ENCODE peak calls at places on chromosomes 12 and 14, in four cellular contexts. One of them, this sample, is unnamed.
A peak's percentile ranks its signal among the peaks of the same experiment; 100 is the strongest.

GRCh38 chr12:104805186-104805585 is 152.9 kb downstream of the SLC41A2 start:
- DNase-seq in uterus: no peak
- DNase-seq in caudate nucleus: no peak
- DNase-seq in WERI-Rb-1: no peak
- DNase-seq in this sample: no peak

GRCh38 chr14:22572562-22573058 is 16.4 kb downstream of the DAD1 start:
- DNase-seq in uterus: no peak
- DNase-seq in caudate nucleus: no peak
- DNase-seq in WERI-Rb-1: no peak
- DNase-seq in this sample: no peak

GRCh38 chr14:54420478-54421116 is 20.6 kb downstream of the CNIH1 start:
- DNase-seq in uterus: no peak
- DNase-seq in caudate nucleus: no peak
- DNase-seq in WERI-Rb-1: peak; percentile 55
- DNase-seq in this sample: no peak

GRCh38 chr12:48350249-48351021 is at the start of gene ZNF641:
- DNase-seq in uterus: peak; percentile 75
- DNase-seq in caudate nucleus: peak; percentile 75
- DNase-seq in WERI-Rb-1: peak; percentile 82
- DNase-seq in this sample: peak; percentile 82

GRCh38 chr12:91882910-91883309 is 262.7 kb downstream of the BTG1 start:
- DNase-seq in uterus: no peak
- DNase-seq in caudate nucleus: no peak
- DNase-seq in WERI-Rb-1: no peak
- DNase-seq in this sample: no peak

GRCh38 chr14:99735189-99736135 is 51.4 kb downstream of the CYP46A1 start:
- DNase-seq in uterus: no peak
- DNase-seq in caudate nucleus: no peak
- DNase-seq in WERI-Rb-1: peak; percentile 4
- DNase-seq in this sample: peak; percentile 15

GRCh38 chr12:99370742-99371141 is 276.8 kb upstream of the GARIN6 start:
- DNase-seq in uterus: no peak
- DNase-seq in caudate nucleus: no peak
- DNase-seq in WERI-Rb-1: no peak
- DNase-seq in this sample: no peak

GRCh38 chr14:99612065-99612736 is 8.2 kb upstream of the CCDC85C start:
- DNase-seq in uterus: no peak
- DNase-seq in caudate nucleus: no peak
- DNase-seq in WERI-Rb-1: peak; percentile 50
- DNase-seq in this sample: no peak

GRCh38 chr14:53621986-53622385 is 334.6 kb downstream of the BMP4 start:
- DNase-seq in uterus: no peak
- DNase-seq in caudate nucleus: no peak
- DNase-seq in WERI-Rb-1: no peak
- DNase-seq in this sample: no peak

DNA sequence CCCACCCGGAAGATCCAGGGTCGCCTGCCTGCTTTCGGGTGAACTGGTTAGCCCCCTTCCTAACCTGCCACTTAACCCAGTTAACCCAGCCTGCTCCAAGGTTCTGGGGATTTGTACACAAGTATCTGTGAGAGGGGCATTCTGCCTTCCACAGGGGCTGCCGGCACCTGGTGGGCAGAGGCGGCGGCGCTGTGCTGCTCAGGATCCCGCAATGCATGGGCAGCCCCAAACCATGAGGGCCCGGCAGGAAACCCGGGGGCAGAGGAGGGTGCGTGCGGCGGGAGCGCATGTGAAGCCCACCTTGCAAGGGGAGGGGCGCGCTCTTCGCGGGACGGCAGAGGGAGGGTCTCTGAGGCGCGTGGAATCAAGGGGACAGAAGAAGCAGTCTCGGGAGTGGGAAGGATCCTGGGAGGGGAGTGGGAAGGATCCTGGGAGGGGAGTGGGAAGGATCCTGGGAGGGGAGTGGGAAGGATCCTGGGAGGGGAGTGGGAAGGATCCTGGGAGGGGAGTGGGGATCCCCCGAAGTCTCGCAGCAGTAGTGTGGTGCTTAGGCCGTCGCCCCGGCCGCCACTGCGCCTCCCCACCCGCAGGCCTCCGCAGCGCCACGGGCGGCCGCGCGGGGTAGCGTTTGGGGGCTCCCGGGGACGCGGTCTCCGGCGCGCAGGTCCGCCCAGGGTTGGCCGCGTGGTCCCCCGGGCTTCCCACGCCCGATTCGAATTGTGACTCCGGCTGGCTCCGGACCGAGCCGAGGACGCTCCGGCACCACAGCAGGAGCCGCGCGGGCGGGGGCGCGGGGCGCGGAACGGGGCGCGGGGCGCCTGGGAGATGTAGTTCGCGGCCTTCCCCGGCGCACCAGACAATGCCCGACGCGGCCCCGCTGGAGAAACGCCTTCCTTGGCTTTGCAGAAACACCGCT is 4.9 kb upstream of the MTA1 start:
- DNase-seq in uterus: peak; percentile 81
- DNase-seq in caudate nucleus: peak; percentile 56
- DNase-seq in WERI-Rb-1: peak; percentile 76
- DNase-seq in this sample: peak; percentile 77
- H3K27ac ChIP-seq in uterus: peak overlapping the region; percentile 70
- H3K27ac ChIP-seq in caudate nucleus: peak overlapping the region; percentile 16
- H3K27ac ChIP-seq in WERI-Rb-1: peak overlapping the region; percentile 48
- H3K27ac ChIP-seq in this sample: peak overlapping the region; percentile 78

GRCh38 chr14:50798048-50798421 is 32.9 kb downstream of the NIN start:
- DNase-seq in uterus: no peak
- DNase-seq in caudate nucleus: no peak
- DNase-seq in WERI-Rb-1: no peak
- DNase-seq in this sample: no peak

GRCh38 chr14:50805396-50805795 is 25.6 kb downstream of the NIN start:
- DNase-seq in uterus: no peak
- DNase-seq in caudate nucleus: no peak
- DNase-seq in WERI-Rb-1: no peak
- DNase-seq in this sample: no peak

GRCh38 chr14:50800032-50800431 is 30.9 kb downstream of the NIN start:
- DNase-seq in uterus: no peak
- DNase-seq in caudate nucleus: no peak
- DNase-seq in WERI-Rb-1: no peak
- DNase-seq in this sample: no peak

GRCh38 chr14:50804181-50804721 is 26.7 kb downstream of the NIN start:
- DNase-seq in uterus: peak; percentile 37
- DNase-seq in caudate nucleus: no peak
- DNase-seq in WERI-Rb-1: no peak
- DNase-seq in this sample: no peak

GRCh38 chr14:50801706-50802105 is 29.3 kb downstream of the NIN start:
- DNase-seq in uterus: no peak
- DNase-seq in caudate nucleus: no peak
- DNase-seq in WERI-Rb-1: no peak
- DNase-seq in this sample: no peak
- H3K27ac ChIP-seq in uterus: no peak overlapping the region
- H3K27ac ChIP-seq in caudate nucleus: no peak overlapping the region
- H3K27ac ChIP-seq in WERI-Rb-1: no peak overlapping the region
- H3K27ac ChIP-seq in this sample: no peak overlapping the region

GRCh38 chr14:68563256-68564131 is 229.4 kb downstream of the ZFP36L1 start:
- DNase-seq in uterus: peak; percentile 76
- DNase-seq in caudate nucleus: no peak
- DNase-seq in WERI-Rb-1: no peak
- DNase-seq in this sample: no peak
- H3K27ac ChIP-seq in uterus: peak overlapping the region; percentile 88
- H3K27ac ChIP-seq in caudate nucleus: peak overlapping the region; percentile 69
- H3K27ac ChIP-seq in WERI-Rb-1: no peak overlapping the region
- H3K27ac ChIP-seq in this sample: peak overlapping the region; percentile 70

GRCh38 chr12:6084969-6085450 is 39.5 kb downstream of the VWF start:
- DNase-seq in uterus: no peak
- DNase-seq in caudate nucleus: no peak
- DNase-seq in WERI-Rb-1: no peak
- DNase-seq in this sample: no peak
- H3K27ac ChIP-seq in uterus: peak overlapping the region; percentile 44
- H3K27ac ChIP-seq in caudate nucleus: peak overlapping the region; percentile 84
- H3K27ac ChIP-seq in WERI-Rb-1: no peak overlapping the region
- H3K27ac ChIP-seq in this sample: peak overlapping the region; percentile 74

GRCh38 chr14:96257900-96258299 is 1.9 kb downstream of the BDKRB1 start:
- DNase-seq in uterus: no peak
- DNase-seq in caudate nucleus: no peak
- DNase-seq in WERI-Rb-1: no peak
- DNase-seq in this sample: no peak
- H3K27ac ChIP-seq in uterus: no peak overlapping the region
- H3K27ac ChIP-seq in caudate nucleus: no peak overlapping the region
- H3K27ac ChIP-seq in WERI-Rb-1: no peak overlapping the region
- H3K27ac ChIP-seq in this sample: no peak overlapping the region

GRCh38 chr14:67447033-67447381 is 35.0 kb upstream of the PLEK2 start:
- DNase-seq in uterus: no peak
- DNase-seq in caudate nucleus: no peak
- DNase-seq in WERI-Rb-1: no peak
- DNase-seq in this sample: no peak
- H3K27ac ChIP-seq in uterus: no peak overlapping the region
- H3K27ac ChIP-seq in caudate nucleus: no peak overlapping the region
- H3K27ac ChIP-seq in WERI-Rb-1: no peak overlapping the region
- H3K27ac ChIP-seq in this sample: no peak overlapping the region

GRCh38 chr12:52435659-52435999 is 1.5 kb upstream of the KRT75 start:
- DNase-seq in uterus: no peak
- DNase-seq in caudate nucleus: no peak
- DNase-seq in WERI-Rb-1: no peak
- DNase-seq in this sample: no peak
- H3K27ac ChIP-seq in uterus: no peak overlapping the region
- H3K27ac ChIP-seq in caudate nucleus: no peak overlapping the region
- H3K27ac ChIP-seq in WERI-Rb-1: no peak overlapping the region
- H3K27ac ChIP-seq in this sample: no peak overlapping the region